ENCODE peak calls at places on chromosomes 6 and 20, in six cellular contexts. K is HT1080; V is stimulated activated CD4-positive, alpha-beta T cell treated with anti-CD3 and anti-CD28 coated beads, Interleukin-15, amount 100 ng/mL, for 24 hours; Z is skeletal muscle cell; D is Right ventricle myocardium superior; L is cardiac fibroblast. J is an unnamed sample.

GRCh38 chr20:24095753-24096152 is 107.2 kb upstream of the GGTLC1 start:
- DNase-seq in L (no peak), Z (no peak), K (no peak), V (no peak), D (no peak), J (no peak)

GRCh38 chr20:25512709-25513108 is 72.6 kb downstream of the NINL start:
- DNase-seq in V (no peak), D (no peak), K (no peak), L (no peak), Z (no peak), J (no peak)

GRCh38 chr20:3811421-3812258 is 8.7 kb upstream of the AP5S1 start:
- DNase-seq in V (peak), L (peak), D (peak), K (peak), Z (peak), J (peak)

GRCh38 chr6:37702314-37702713 is 4.6 kb upstream of the MDGA1 start:
- DNase-seq in D (no peak), K (no peak), Z (no peak), L (peak), V (no peak), J (no peak)

GRCh38 chr20:48656661-48657211 is 171.1 kb downstream of the PREX1 start:
- DNase-seq in V (no peak), D (no peak), Z (no peak), K (peak), L (peak), J (no peak)

GRCh38 chr20:38091447-38092216 is 58.1 kb downstream of the RPRD1B start:
- DNase-seq in Z (no peak), L (no peak), V (no peak), K (no peak), D (peak), J (peak)

GRCh38 chr20:51574248-51575033 is 31.9 kb upstream of the NFATC2 start:
- DNase-seq in D (no peak), L (peak), Z (no peak), V (peak), K (no peak), J (peak)

GRCh38 chr20:47720636-47721427 is 64.4 kb downstream of the SULF2 start:
- DNase-seq in L (no peak), Z (no peak), V (no peak), D (no peak), K (no peak), J (peak)

GRCh38 chr20:62003567-62004405 is 61.9 kb downstream of the TAF4 start:
- DNase-seq in D (no peak), K (no peak), V (no peak), Z (no peak), L (no peak), J (no peak)

GRCh38 chr20:62795023-62795761 is 1.1 kb upstream of the MRGBP start:
- DNase-seq in Z (no peak), D (peak), V (peak), K (peak), L (peak), J (peak)

GRCh38 chr20:48703107-48703506 is 124.7 kb downstream of the PREX1 start:
- DNase-seq in D (peak), K (no peak), V (no peak), L (no peak), Z (no peak), J (no peak)

GRCh38 chr20:1825492-1825891 is 69.7 kb upstream of the SIRPA start:
- DNase-seq in K (no peak), L (peak), V (no peak), D (no peak), Z (peak), J (peak)

GRCh38 chr6:10837692-10837996 is 695 bp downstream of the MAK start:
- DNase-seq in L (peak), K (no peak), D (no peak), V (peak), Z (no peak), J (peak)

GRCh38 chr20:2837561-2837960 is 2.9 kb downstream of the PCED1A start:
- DNase-seq in L (no peak), Z (no peak), V (no peak), D (no peak), K (no peak), J (no peak)

GRCh38 chr6:97757575-97757974 is 474.6 kb upstream of the MMS22L start:
- DNase-seq in D (no peak), V (no peak), Z (no peak), L (no peak), K (no peak), J (no peak)

GRCh38 chr6:34546551-34547321 is 9.4 kb downstream of the SPDEF start:
- DNase-seq in D (peak), L (no peak), V (no peak), K (peak), Z (no peak), J (no peak)

GRCh38 chr6:133973109-133973971 is 20.3 kb downstream of the TBPL1 start:
- DNase-seq in L (peak), V (no peak), D (no peak), K (peak), Z (no peak), J (peak)

GRCh38 chr6:157552171-157552747 is 171.3 kb downstream of the ZDHHC14 start:
- DNase-seq in D (no peak), L (no peak), V (no peak), Z (no peak), K (peak), J (no peak)

GRCh38 chr6:87919416-87919815 is 128.2 kb upstream of the SPACA1 start:
- DNase-seq in D (no peak), Z (no peak), L (no peak), V (no peak), K (no peak), J (no peak)

GRCh38 chr6:44539701-44540100 is 152.2 kb downstream of the CDC5L start:
- DNase-seq in D (no peak), L (no peak), K (no peak), V (no peak), Z (no peak), J (no peak)

GRCh38 chr6:92559002-92559401 is 860.4 kb downstream of the EPHA7 start:
- DNase-seq in L (no peak), Z (no peak), K (no peak), V (no peak), D (no peak), J (peak)

GRCh38 chr6:80489911-80490635 is 383.6 kb downstream of the BCKDHB start:
- DNase-seq in V (no peak), Z (peak), K (peak), L (no peak), D (no peak), J (no peak)

GRCh38 chr6:48535569-48535968 is 424.6 kb upstream of the PTCHD4 start:
- DNase-seq in V (no peak), D (no peak), Z (peak), K (peak), L (peak), J (peak)

GRCh38 chr6:134822920-134823430 is 126.9 kb downstream of the ALDH8A1 start:
- DNase-seq in L (peak), Z (peak), D (peak), V (peak), K (peak), J (peak)

GRCh38 chr6:134984821-134985220 is 34.9 kb upstream of the ALDH8A1 start:
- DNase-seq in K (peak), Z (peak), V (no peak), D (no peak), L (peak), J (peak)

GRCh38 chr20:52137850-52138249 is 53.7 kb downstream of the ZFP64 start:
- DNase-seq in K (no peak), V (no peak), L (no peak), Z (no peak), D (no peak), J (no peak)

GRCh38 chr6:4446982-4447381 is 311.6 kb upstream of the ECI2 start:
- DNase-seq in V (no peak), K (peak), Z (peak), L (peak), D (no peak), J (peak)

J was measured in choroid plexus epithelial cell.